ENCODE peak calls at places on chromosomes 11 and 22, in six cellular contexts. Y is HTR-8/SVneo, N is hippocampal formation, K is ureter, U is NCI-H1417, S is NCI-H446 treated with DMSO at 0.1 percent for 48 hours. G is an unnamed sample.

GRCh38 chr22:33210129-33210784 is 152.1 kb upstream of the SYN3 start:
- DNase-seq in S (no peak), N (peak; percentile 7), K (no peak), Y (peak; percentile 8), U (peak; percentile 57), G (peak; percentile 40)

GRCh38 chr11:34869425-34869824 is 46.8 kb downstream of the APIP start:
- DNase-seq in U (peak; percentile 32), N (no peak), Y (no peak), S (no peak), K (no peak), G (no peak)

GRCh38 chr11:94544582-94544831 is 786 bp downstream of the FUT4 start:
- DNase-seq in N (no peak), S (no peak), Y (no peak), U (no peak), K (no peak), G (no peak)

GRCh38 chr11:73838443-73839122 is 38.1 kb downstream of the COA4 start:
- DNase-seq in S (no peak), Y (peak; percentile 29), U (no peak), N (no peak), K (no peak), G (no peak)

GRCh38 chr11:12280199-12280837 is 97.1 kb upstream of the PARVA start:
- DNase-seq in S (no peak), K (peak; percentile 27), Y (no peak), U (peak; percentile 18), N (no peak), G (no peak)

GRCh38 chr11:8261921-8262551 is 1.6 kb downstream of the LMO1 start:
- DNase-seq in K (no peak), N (no peak), Y (no peak), U (no peak), S (no peak), G (no peak)

GRCh38 chr11:47907499-47907898 is 59.3 kb upstream of the NUP160 start:
- DNase-seq in U (no peak), N (no peak), K (no peak), Y (no peak), S (no peak), G (no peak)

GRCh38 chr22:42434283-42434682 is 2.1 kb upstream of the NFAM1 start:
- DNase-seq in N (no peak), U (peak; percentile 79), Y (no peak), K (no peak), S (peak; percentile 67), G (peak; percentile 68)

GRCh38 chr22:19146215-19146968 is 1.9 kb upstream of the ESS2 start:
- DNase-seq in S (no peak), U (no peak), Y (no peak), N (no peak), K (no peak), G (no peak)

GRCh38 chr11:112881461-112881860 is 79.8 kb upstream of the NCAM1 start:
- DNase-seq in Y (peak; percentile 58), N (peak; percentile 93), S (no peak), K (peak; percentile 77), U (peak; percentile 97), G (peak; percentile 96)

GRCh38 chr22:41939981-41940852 is 6.7 kb downstream of the CENPM start:
- DNase-seq in Y (no peak), S (no peak), U (peak; percentile 24), N (peak; percentile 31), K (peak; percentile 83), G (peak; percentile 30)

GRCh38 chr11:64348611-64349387 is 8.8 kb downstream of the CCDC88B start:
- DNase-seq in S (peak; percentile 40), U (peak; percentile 12), K (no peak), Y (no peak), N (no peak), G (no peak)

GRCh38 chr11:34263462-34264186 is 94.2 kb downstream of the ABTB2 start:
- DNase-seq in S (peak; percentile 17), Y (no peak), U (peak; percentile 81), K (peak; percentile 54), N (no peak), G (peak; percentile 67)

GRCh38 chr11:64597671-64598101 is 6.7 kb downstream of the SLC22A12 start:
- DNase-seq in K (no peak), N (no peak), Y (no peak), S (no peak), U (no peak), G (no peak)

GRCh38 chr22:39715778-39716495 is 145.4 kb downstream of the CACNA1I start:
- DNase-seq in U (no peak), K (no peak), N (no peak), S (no peak), Y (no peak), G (no peak)

GRCh38 chr11:32809313-32809712 is 14.9 kb upstream of the CCDC73 start:
- DNase-seq in Y (peak; percentile 72), K (peak; percentile 72), S (peak; percentile 40), N (peak; percentile 50), U (peak; percentile 83), G (peak; percentile 53)

GRCh38 chr11:4087551-4087950 is 7.0 kb upstream of the RRM1 start:
- DNase-seq in N (no peak), K (no peak), S (no peak), U (no peak), Y (no peak), G (no peak)

GRCh38 chr22:38927033-38927789 is 30.2 kb upstream of the APOBEC3A start:
- DNase-seq in K (peak; percentile 76), S (no peak), U (no peak), Y (no peak), N (peak; percentile 73), G (no peak)

GRCh38 chr11:61891331-61892084 is at the start of gene FADS3:
- DNase-seq in U (peak; percentile 96), K (peak; percentile 80), Y (peak; percentile 76), N (peak; percentile 85), S (no peak), G (peak; percentile 43)

GRCh38 chr11:87628161-87628560 is 547.1 kb downstream of the RAB38 start:
- DNase-seq in U (no peak), N (no peak), S (no peak), K (no peak), Y (no peak), G (no peak)

GRCh38 chr11:65491614-65492386 is 7.0 kb upstream of the MALAT1 start:
- DNase-seq in K (peak; percentile 87), U (peak; percentile 99), N (peak; percentile 29), Y (no peak), S (peak; percentile 74), G (peak; percentile 93)

GRCh38 chr11:129861702-129862107 is 33.7 kb downstream of the NFRKB start:
- DNase-seq in N (no peak), S (no peak), Y (peak; percentile 89), K (peak; percentile 90), U (no peak), G (no peak)

GRCh38 chr11:612201-612960 is 3.4 kb downstream of the IRF7 start:
- DNase-seq in S (no peak), N (no peak), K (no peak), Y (peak; percentile 36), U (peak; percentile 32), G (no peak)

GRCh38 chr11:100638648-100639047 is 48.4 kb upstream of the ARHGAP42 start:
- DNase-seq in N (no peak), U (no peak), Y (no peak), S (no peak), K (no peak), G (no peak)

GRCh38 chr11:83599066-83599465 is 312.9 kb upstream of the CCDC90B start:
- DNase-seq in N (no peak), S (no peak), Y (no peak), K (no peak), U (no peak), G (no peak)

G was measured in NCI-H1092 treated with DMSO at 0.1 percent for 48 hours.